ENCODE peak calls at places on chromosomes 13 and 19, in eight cellular contexts. Z is WERI-Rb-1, F is GM23338, D is epithelial cell of esophagus, L is breast epithelium, H is bronchial epithelial cell, U is brain microvascular endothelial cell, Q is tibial nerve. O is an unnamed sample.
A peak's percentile ranks its signal among the peaks of the same experiment; 100 is the strongest.

GRCh38 chr19:16867211-16867610 is 21.6 kb upstream of the F2RL3 start:
- DNase-seq in Z (no peak), F (no peak), D (peak; percentile 50), L (no peak), H (peak; percentile 38), U (peak; percentile 27), Q (no peak), O (no peak)

GRCh38 chr19:11176466-11177193 is 20.7 kb downstream of the KANK2 start:
- DNase-seq in Z (no peak), F (no peak), D (no peak), L (no peak), H (no peak), U (no peak), Q (no peak), O (no peak)

GRCh38 chr13:28316129-28316528 is 177.8 kb downstream of the PAN3 start:
- DNase-seq in Z (no peak), F (no peak), D (no peak), L (no peak), H (no peak), U (no peak), Q (no peak), O (no peak)

GRCh38 chr19:48613852-48614435 is 932 bp downstream of the FAM83E start:
- DNase-seq in Z (no peak), F (no peak), D (no peak), L (no peak), H (no peak), U (no peak), Q (no peak), O (peak; percentile 64)

GRCh38 chr19:12064266-12065099 is at the start of gene ZNF844:
- DNase-seq in Z (peak; percentile 96), F (peak; percentile 97), D (peak; percentile 60), L (peak; percentile 97), H (peak; percentile 56), U (peak; percentile 89), Q (peak; percentile 98), O (peak; percentile 99)

GRCh38 chr13:79183231-79183630 is 222.8 kb downstream of the RBM26 start:
- DNase-seq in Z (no peak), F (no peak), D (no peak), L (no peak), H (no peak), U (no peak), Q (no peak), O (no peak)

GRCh38 chr13:20412761-20413355 is 112.8 kb downstream of the CRYL1 start:
- DNase-seq in Z (no peak), F (peak; percentile 83), D (peak; percentile 41), L (no peak), H (peak; percentile 33), U (no peak), Q (no peak), O (peak; percentile 73)

GRCh38 chr13:29905845-29906244 is 55.4 kb upstream of the UBL3 start:
- DNase-seq in Z (no peak), F (no peak), D (peak; percentile 80), L (peak; percentile 65), H (peak; percentile 76), U (no peak), Q (no peak), O (no peak)

GRCh38 chr13:113534236-113534860 is 43.8 kb upstream of the DCUN1D2 start:
- DNase-seq in Z (no peak), F (no peak), D (peak; percentile 67), L (no peak), H (peak; percentile 71), U (no peak), Q (no peak), O (no peak)

GRCh38 chr13:51148223-51148951 is 37.3 kb upstream of the C13orf42 start:
- DNase-seq in Z (peak; percentile 19), F (peak; percentile 78), D (no peak), L (no peak), H (no peak), U (no peak), Q (no peak), O (peak; percentile 99)

GRCh38 chr19:52343548-52343947 is 7.5 kb downstream of the ZNF610 start:
- DNase-seq in Z (peak; percentile 89), F (peak; percentile 90), D (peak; percentile 20), L (no peak), H (peak; percentile 4), U (peak; percentile 2), Q (no peak), O (peak; percentile 91)

GRCh38 chr19:51094696-51095279 is 12.1 kb upstream of the KLK14 start:
- DNase-seq in Z (peak; percentile 44), F (peak; percentile 77), D (no peak), L (no peak), H (no peak), U (no peak), Q (no peak), O (peak; percentile 89)

GRCh38 chr13:44448875-44449274 is 75.3 kb downstream of the SERP2 start:
- DNase-seq in Z (no peak), F (no peak), D (no peak), L (no peak), H (no peak), U (no peak), Q (no peak), O (no peak)

GRCh38 chr19:56105090-56105701 is 15.9 kb downstream of the ZNF787 start:
- DNase-seq in Z (peak; percentile 80), F (peak; percentile 92), D (peak; percentile 77), L (peak; percentile 89), H (peak; percentile 56), U (no peak), Q (peak; percentile 52), O (peak; percentile 94)

GRCh38 chr13:50299546-50300249 is 284.5 kb downstream of the KCNRG start:
- DNase-seq in Z (no peak), F (no peak), D (peak; percentile 87), L (no peak), H (peak; percentile 82), U (peak; percentile 29), Q (no peak), O (no peak)

GRCh38 chr13:29702912-29703351 is 107.4 kb upstream of the SLC7A1 start:
- DNase-seq in Z (no peak), F (peak; percentile 18), D (peak; percentile 95), L (no peak), H (peak; percentile 42), U (peak; percentile 92), Q (no peak), O (peak; percentile 79)

GRCh38 chr13:60078226-60078625 is 85.5 kb downstream of the DIAPH3 start:
- DNase-seq in Z (no peak), F (no peak), D (peak; percentile 27), L (no peak), H (peak; percentile 67), U (no peak), Q (no peak), O (no peak)

GRCh38 chr13:60074397-60074796 is 89.3 kb downstream of the DIAPH3 start:
- DNase-seq in Z (no peak), F (no peak), D (no peak), L (no peak), H (peak; percentile 20), U (no peak), Q (no peak), O (no peak)
- TF ChIP-seq CTCF in Z (no peak), F (no peak), D (no peak), L (no peak), H (no peak), U (no peak), Q (no peak), O (no peak)

DNA sequence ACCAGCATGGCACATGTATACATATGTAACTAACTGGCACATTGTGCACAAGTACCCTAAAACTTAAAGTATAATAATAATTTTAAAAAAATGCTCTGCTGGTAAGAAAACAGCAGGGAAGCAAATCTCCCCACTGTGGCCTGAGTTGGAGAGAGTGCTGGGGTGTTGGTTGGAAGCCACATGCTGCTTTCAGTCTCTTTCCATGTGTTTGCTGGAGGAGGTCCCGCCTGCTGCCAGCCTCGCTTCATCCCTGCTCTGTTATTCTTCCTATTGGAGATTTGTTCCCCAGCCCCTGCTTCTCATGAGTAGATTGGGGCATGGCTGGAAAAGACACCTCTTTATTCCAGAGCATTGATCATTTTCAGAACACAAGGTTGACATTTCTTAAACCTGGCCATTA is 230.5 kb downstream of the FGF9 start:
- DNase-seq in Z (no peak), F (no peak), D (no peak), L (no peak), H (no peak), U (no peak), Q (no peak), O (no peak)
- H3K4me3 ChIP-seq in Z (no peak overlapping the region), F (no peak overlapping the region), D (no peak overlapping the region), L (no peak overlapping the region), H (no peak overlapping the region), U (no peak overlapping the region), Q (no peak overlapping the region), O (no peak overlapping the region)

GRCh38 chr13:23551213-23552008 is 18.8 kb upstream of the TNFRSF19 start:
- DNase-seq in Z (no peak), F (peak; percentile 15), D (peak; percentile 34), L (no peak), H (peak; percentile 38), U (no peak), Q (no peak), O (no peak)

GRCh38 chr13:23552661-23553060 is 17.6 kb upstream of the TNFRSF19 start:
- DNase-seq in Z (no peak), F (no peak), D (no peak), L (no peak), H (no peak), U (no peak), Q (no peak), O (no peak)

GRCh38 chr13:23549724-23550123 is 20.5 kb upstream of the TNFRSF19 start:
- DNase-seq in Z (no peak), F (no peak), D (no peak), L (no peak), H (no peak), U (no peak), Q (no peak), O (no peak)

GRCh38 chr13:23552171-23552570 is 18.0 kb upstream of the TNFRSF19 start:
- DNase-seq in Z (no peak), F (no peak), D (no peak), L (no peak), H (no peak), U (no peak), Q (no peak), O (no peak)

GRCh38 chr13:23550164-23550563 is 20.0 kb upstream of the TNFRSF19 start:
- DNase-seq in Z (no peak), F (no peak), D (no peak), L (no peak), H (no peak), U (no peak), Q (no peak), O (no peak)
- TF ChIP-seq CTCF in Z (no peak), F (no peak), D (no peak), L (no peak), H (no peak), U (no peak), Q (no peak), O (no peak)

DNA sequence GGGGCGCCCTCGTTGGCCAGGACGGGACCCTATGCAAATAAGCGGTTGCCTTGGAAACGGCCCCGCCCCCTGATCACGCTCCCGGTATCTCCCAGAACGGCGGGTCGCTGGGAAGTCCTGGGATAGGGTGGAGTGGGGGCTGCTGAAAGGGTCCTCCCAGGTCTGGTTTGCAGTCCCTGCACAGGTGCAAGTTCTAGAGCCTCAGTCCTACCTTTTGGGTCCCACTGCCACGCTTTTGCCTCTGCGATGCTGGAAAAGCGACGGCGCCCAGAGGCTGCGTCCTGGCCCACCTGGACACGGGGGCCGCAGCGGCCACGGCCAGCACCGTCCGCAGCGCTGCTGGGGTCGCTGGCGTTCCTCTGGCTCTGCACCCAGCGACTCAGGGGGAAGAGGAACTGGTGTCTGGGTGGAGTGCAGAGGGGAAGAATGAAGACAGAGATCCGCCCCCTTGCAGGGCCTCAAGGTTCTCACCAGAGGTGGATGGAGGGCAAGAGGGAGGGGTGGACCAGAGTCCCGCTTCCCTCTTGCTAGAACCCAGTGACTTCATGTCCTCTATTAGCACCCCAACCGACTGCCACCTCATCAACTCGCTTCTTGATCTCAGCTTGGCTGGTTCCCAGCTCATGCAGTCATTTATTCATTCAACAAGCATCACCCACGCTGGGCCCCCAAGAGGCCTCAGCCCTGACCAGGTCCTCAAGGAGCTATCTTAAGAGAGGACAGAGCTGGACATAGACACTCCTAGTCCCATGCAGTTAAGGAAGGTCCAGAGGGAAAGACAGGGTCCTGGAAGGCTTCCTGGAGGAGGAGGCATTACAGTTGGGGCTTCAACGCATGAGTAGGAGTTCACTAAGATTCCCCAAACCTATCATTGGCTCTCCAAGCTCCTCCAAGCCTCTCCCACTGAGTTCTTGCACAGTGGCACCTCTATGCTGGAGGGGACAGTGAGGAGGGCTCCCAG is at the start of gene LRRC25:
- DNase-seq in Z (no peak), F (peak; percentile 96), D (no peak), L (no peak), H (no peak), U (no peak), Q (no peak), O (peak; percentile 83)
- H3K4me3 ChIP-seq in Z (no peak within 1 kb of the TSS), F (peak within 1 kb of the TSS; percentile 48), D (no peak within 1 kb of the TSS), L (peak within 1 kb of the TSS; percentile 42), H (no peak within 1 kb of the TSS), U (no peak within 1 kb of the TSS), Q (peak within 1 kb of the TSS; percentile 15), O (no peak within 1 kb of the TSS)